ENCODE peak calls at places on chromosomes 1 and 21, in five cellular contexts. A is H54, Z is T-helper 17 cell, L is substantia nigra, U is RCC 7860. K is an unnamed sample.
A peak's percentile ranks its signal among the peaks of the same experiment; 100 is the strongest.

GRCh38 chr21:32114434-32115063 is 164.3 kb downstream of the MIS18A start:
- DNase-seq in A (no peak), Z (no peak), L (no peak), U (no peak), K (no peak)

GRCh38 chr1:109623601-109624161 is 4.0 kb downstream of the AMPD2 start:
- DNase-seq in A (no peak), Z (no peak), L (peak; percentile 20), U (no peak), K (no peak)

GRCh38 chr1:221166559-221167318 is 287.5 kb downstream of the HLX start:
- DNase-seq in A (no peak), Z (no peak), L (no peak), U (no peak), K (peak; percentile 19)

GRCh38 chr1:58804853-58805252 is 21.0 kb upstream of the JUN start:
- DNase-seq in A (no peak), Z (no peak), L (no peak), U (no peak), K (peak; percentile 63)

GRCh38 chr1:56411484-56412180 is 167.7 kb downstream of the PLPP3 start:
- DNase-seq in A (no peak), Z (no peak), L (peak; percentile 1), U (no peak), K (no peak)

GRCh38 chr21:14241322-14241721 is 25.4 kb downstream of the RBM11 start:
- DNase-seq in A (no peak), Z (no peak), L (no peak), U (no peak), K (no peak)

GRCh38 chr1:238652346-238652968 is 733.9 kb upstream of the CHRM3 start:
- DNase-seq in A (no peak), Z (no peak), L (no peak), U (peak; percentile 33), K (no peak)

GRCh38 chr1:200134116-200134515 is 106.6 kb downstream of the NR5A2 start:
- DNase-seq in A (no peak), Z (no peak), L (no peak), U (no peak), K (no peak)

GRCh38 chr1:23168079-23168461 is 586 bp downstream of the LUZP1 start:
- DNase-seq in A (no peak), Z (peak; percentile 26), L (no peak), U (no peak), K (no peak)

GRCh38 chr1:19606817-19607706 is 37.0 kb upstream of the NBL1 start:
- DNase-seq in A (no peak), Z (peak; percentile 47), L (no peak), U (no peak), K (no peak)

GRCh38 chr1:37243368-37244082 is 209.2 kb upstream of the GRIK3 start:
- DNase-seq in A (no peak), Z (no peak), L (no peak), U (no peak), K (no peak)

GRCh38 chr1:185350027-185350442 is 33.0 kb upstream of the IVNS1ABP start:
- DNase-seq in A (no peak), Z (no peak), L (no peak), U (no peak), K (no peak)